ENCODE peak calls at places on chromosomes 6 and 20, in nine cellular contexts. One of them, this sample, is unnamed.

GRCh38 chr6:136471372-136471771 is 78.8 kb downstream of the MAP7 start:
- DNase-seq in mesenteric fat pad: no peak
- DNase-seq in iPS DF 19.7: no peak
- DNase-seq in B cell: no peak
- DNase-seq in NCI-H460: no peak
- DNase-seq in activated CD8-positive, alpha-beta memory T cell treated with anti-CD3 and anti-CD28 coated beads for 48 hours: no peak
- DNase-seq in GDM1: no peak
- DNase-seq in activated CD8-positive, alpha-beta T cell treated with anti-CD3 and anti-CD28 coated beads, Interleukin-2, amount 10 ng/mL, durations not matched to agents 7 days and 5 days: no peak
- DNase-seq in left colon: no peak
- DNase-seq in this sample: no peak

GRCh38 chr6:68559052-68559451 is 76.0 kb upstream of the ADGRB3 start:
- DNase-seq in mesenteric fat pad: no peak
- DNase-seq in iPS DF 19.7: peak
- DNase-seq in B cell: no peak
- DNase-seq in NCI-H460: peak
- DNase-seq in activated CD8-positive, alpha-beta memory T cell treated with anti-CD3 and anti-CD28 coated beads for 48 hours: no peak
- DNase-seq in GDM1: no peak
- DNase-seq in activated CD8-positive, alpha-beta T cell treated with anti-CD3 and anti-CD28 coated beads, Interleukin-2, amount 10 ng/mL, durations not matched to agents 7 days and 5 days: no peak
- DNase-seq in left colon: no peak
- DNase-seq in this sample: no peak

GRCh38 chr20:45924391-45925261 is 9.9 kb upstream of the PCIF1 start:
- DNase-seq in mesenteric fat pad: no peak
- DNase-seq in iPS DF 19.7: no peak
- DNase-seq in B cell: no peak
- DNase-seq in NCI-H460: no peak
- DNase-seq in activated CD8-positive, alpha-beta memory T cell treated with anti-CD3 and anti-CD28 coated beads for 48 hours: no peak
- DNase-seq in GDM1: no peak
- DNase-seq in activated CD8-positive, alpha-beta T cell treated with anti-CD3 and anti-CD28 coated beads, Interleukin-2, amount 10 ng/mL, durations not matched to agents 7 days and 5 days: no peak
- DNase-seq in left colon: no peak
- DNase-seq in this sample: no peak

GRCh38 chr6:127115032-127115661 is 3.3 kb upstream of the RSPO3 start:
- DNase-seq in mesenteric fat pad: no peak
- DNase-seq in iPS DF 19.7: no peak
- DNase-seq in B cell: no peak
- DNase-seq in NCI-H460: no peak
- DNase-seq in activated CD8-positive, alpha-beta memory T cell treated with anti-CD3 and anti-CD28 coated beads for 48 hours: no peak
- DNase-seq in GDM1: no peak
- DNase-seq in activated CD8-positive, alpha-beta T cell treated with anti-CD3 and anti-CD28 coated beads, Interleukin-2, amount 10 ng/mL, durations not matched to agents 7 days and 5 days: no peak
- DNase-seq in left colon: no peak
- DNase-seq in this sample: no peak

GRCh38 chr6:84882768-84883766 is 118.7 kb upstream of the TBX18 start:
- DNase-seq in mesenteric fat pad: no peak
- DNase-seq in iPS DF 19.7: no peak
- DNase-seq in B cell: no peak
- DNase-seq in NCI-H460: no peak
- DNase-seq in activated CD8-positive, alpha-beta memory T cell treated with anti-CD3 and anti-CD28 coated beads for 48 hours: no peak
- DNase-seq in GDM1: no peak
- DNase-seq in activated CD8-positive, alpha-beta T cell treated with anti-CD3 and anti-CD28 coated beads, Interleukin-2, amount 10 ng/mL, durations not matched to agents 7 days and 5 days: no peak
- DNase-seq in left colon: no peak
- DNase-seq in this sample: no peak

GRCh38 chr6:2036084-2037023 is 209.1 kb downstream of the GMDS start:
- DNase-seq in mesenteric fat pad: no peak
- DNase-seq in iPS DF 19.7: no peak
- DNase-seq in B cell: no peak
- DNase-seq in NCI-H460: no peak
- DNase-seq in activated CD8-positive, alpha-beta memory T cell treated with anti-CD3 and anti-CD28 coated beads for 48 hours: no peak
- DNase-seq in GDM1: no peak
- DNase-seq in activated CD8-positive, alpha-beta T cell treated with anti-CD3 and anti-CD28 coated beads, Interleukin-2, amount 10 ng/mL, durations not matched to agents 7 days and 5 days: no peak
- DNase-seq in left colon: no peak
- DNase-seq in this sample: no peak

GRCh38 chr6:69848552-69848951 is 17.8 kb upstream of the COL19A1 start:
- DNase-seq in mesenteric fat pad: no peak
- DNase-seq in iPS DF 19.7: no peak
- DNase-seq in B cell: no peak
- DNase-seq in NCI-H460: no peak
- DNase-seq in activated CD8-positive, alpha-beta memory T cell treated with anti-CD3 and anti-CD28 coated beads for 48 hours: no peak
- DNase-seq in GDM1: no peak
- DNase-seq in activated CD8-positive, alpha-beta T cell treated with anti-CD3 and anti-CD28 coated beads, Interleukin-2, amount 10 ng/mL, durations not matched to agents 7 days and 5 days: no peak
- DNase-seq in left colon: no peak
- DNase-seq in this sample: no peak

GRCh38 chr20:31841928-31842327 is 3.5 kb downstream of the FOXS1 start:
- DNase-seq in mesenteric fat pad: no peak
- DNase-seq in iPS DF 19.7: no peak
- DNase-seq in B cell: no peak
- DNase-seq in NCI-H460: no peak
- DNase-seq in activated CD8-positive, alpha-beta memory T cell treated with anti-CD3 and anti-CD28 coated beads for 48 hours: no peak
- DNase-seq in GDM1: no peak
- DNase-seq in activated CD8-positive, alpha-beta T cell treated with anti-CD3 and anti-CD28 coated beads, Interleukin-2, amount 10 ng/mL, durations not matched to agents 7 days and 5 days: no peak
- DNase-seq in left colon: no peak
- DNase-seq in this sample: no peak

GRCh38 chr20:3173582-3174441 is 463 bp upstream of the LZTS3 start:
- DNase-seq in mesenteric fat pad: peak
- DNase-seq in iPS DF 19.7: no peak
- DNase-seq in B cell: peak
- DNase-seq in NCI-H460: peak
- DNase-seq in activated CD8-positive, alpha-beta memory T cell treated with anti-CD3 and anti-CD28 coated beads for 48 hours: peak
- DNase-seq in GDM1: peak
- DNase-seq in activated CD8-positive, alpha-beta T cell treated with anti-CD3 and anti-CD28 coated beads, Interleukin-2, amount 10 ng/mL, durations not matched to agents 7 days and 5 days: peak
- DNase-seq in left colon: peak
- DNase-seq in this sample: peak

This sample was measured in ureter.